ENCODE peak calls at places on chromosomes 3 and 15, in five cellular contexts. J, S, V, D and H are unnamed samples.

GRCh38 chr3:60365360-60365759 is 885.9 kb downstream of the FHIT start:
- DNase-seq in V (no peak), J (no peak), S (no peak), D (no peak), H (no peak)

GRCh38 chr15:83767786-83768185 is 113.9 kb downstream of the ADAMTSL3 start:
- DNase-seq in D (peak; percentile 36), S (no peak), V (no peak), J (no peak), H (no peak)

GRCh38 chr3:37808656-37809055 is 53.0 kb upstream of the CTDSPL start:
- DNase-seq in D (no peak), S (no peak), V (no peak), J (no peak), H (no peak)

GRCh38 chr3:119745942-119746341 is 36.0 kb upstream of the NR1I2 start:
- DNase-seq in D (no peak), S (no peak), V (no peak), J (no peak), H (no peak)

GRCh38 chr3:10349801-10350200 is 28.9 kb upstream of the SEC13 start:
- DNase-seq in V (no peak), J (no peak), D (no peak), S (no peak), H (no peak)

GRCh38 chr15:57060799-57061198 is 142.4 kb downstream of the TCF12 start:
- DNase-seq in J (no peak), S (no peak), D (peak; percentile 77), V (no peak), H (no peak)

GRCh38 chr15:56736308-56736707 is 3.0 kb upstream of the ZNF280D start:
- DNase-seq in D (peak; percentile 73), J (no peak), V (no peak), S (no peak), H (no peak)

GRCh38 chr3:34381243-34381642 is 582.8 kb downstream of the PDCD6IP start:
- DNase-seq in S (no peak), V (no peak), D (no peak), J (no peak), H (no peak)

GRCh38 chr3:122957707-122958210 is 69.8 kb downstream of the SEMA5B start:
- DNase-seq in J (no peak), S (no peak), D (peak; percentile 25), V (no peak), H (no peak)

GRCh38 chr15:79034284-79034683 is 56.3 kb downstream of the RASGRF1 start:
- DNase-seq in D (no peak), J (no peak), S (no peak), V (no peak), H (no peak)

GRCh38 chr3:61666615-61667320 is 105.4 kb downstream of the PTPRG start:
- DNase-seq in D (no peak), V (no peak), J (no peak), S (no peak), H (no peak)

GRCh38 chr3:120560304-120561250 is 35.6 kb upstream of the NDUFB4 start:
- DNase-seq in S (no peak), J (no peak), V (no peak), D (no peak), H (no peak)

GRCh38 chr3:196064006-196064405 is 17.9 kb downstream of the TFRC start:
- DNase-seq in J (no peak), V (no peak), D (peak; percentile 29), S (no peak), H (no peak)

GRCh38 chr3:27146786-27147185 is 222.4 kb downstream of the NEK10 start:
- DNase-seq in V (no peak), J (no peak), S (no peak), D (no peak), H (no peak)

GRCh38 chr3:9422712-9423424 is 25.5 kb downstream of the SETD5 start:
- DNase-seq in D (peak; percentile 97), V (peak; percentile 92), S (peak; percentile 7), J (peak; percentile 44), H (peak; percentile 96)

GRCh38 chr3:106635271-106635670 is 742.0 kb upstream of the CCDC54 start:
- DNase-seq in J (no peak), D (peak; percentile 80), V (no peak), S (no peak), H (no peak)

GRCh38 chr3:58536501-58537411 is at the start of gene ACOX2:
- DNase-seq in V (no peak), S (no peak), J (no peak), D (peak; percentile 69), H (no peak)

GRCh38 chr3:21752749-21753347 is 1.8 kb upstream of the ZNF385D start:
- DNase-seq in S (no peak), J (peak; percentile 13), V (no peak), D (peak; percentile 69), H (no peak)

GRCh38 chr3:105647047-105647446 is 221.8 kb downstream of the CBLB start:
- DNase-seq in V (peak; percentile 13), J (no peak), D (peak; percentile 86), S (no peak), H (no peak)

GRCh38 chr3:150098621-150099020 is 127.9 kb upstream of the PFN2 start:
- DNase-seq in D (no peak), V (no peak), J (no peak), S (no peak), H (no peak)

GRCh38 chr3:20930034-20930433 is 744.0 kb upstream of the SGO1 start:
- DNase-seq in D (peak; percentile 23), S (no peak), J (no peak), V (no peak), H (no peak)

GRCh38 chr3:23490459-23490858 is 287.3 kb downstream of the UBE2E2 start:
- DNase-seq in V (no peak), D (peak; percentile 31), S (no peak), J (no peak), H (no peak)

GRCh38 chr3:134872405-134872804 is 77.3 kb downstream of the EPHB1 start:
- DNase-seq in D (no peak), S (no peak), J (no peak), V (no peak), H (no peak)

GRCh38 chr15:76196949-76197315 is 114.3 kb downstream of the ETFA start:
- DNase-seq in V (no peak), S (no peak), J (no peak), D (peak; percentile 17), H (peak; percentile 74)

GRCh38 chr15:60591491-60592385 is 112.8 kb upstream of the ICE2 start:
- DNase-seq in V (no peak), S (no peak), D (peak; percentile 51), J (no peak), H (peak; percentile 66)

GRCh38 chr15:36136054-36136453 is 443.4 kb upstream of the CDIN1 start:
- DNase-seq in J (no peak), V (no peak), S (no peak), D (no peak), H (no peak)

GRCh38 chr3:106678657-106679390 is 698.4 kb upstream of the CCDC54 start:
- DNase-seq in D (no peak), V (no peak), S (no peak), J (peak; percentile 14), H (no peak)

GRCh38 chr15:70023769-70024491 is 73.8 kb downstream of the TLE3 start:
- DNase-seq in J (no peak), D (peak; percentile 72), S (no peak), V (peak; percentile 60), H (no peak)

GRCh38 chr3:160569874-160570273 is 4.5 kb upstream of the KPNA4 start:
- DNase-seq in J (no peak), S (no peak), D (no peak), V (no peak), H (no peak)